ENCODE peak calls at places on chromosomes 5 and 9, in four cellular contexts. H is body of pancreas, I is H1, A is GM23338. E is an unnamed sample. For H3K27me3, the result is how much of the 10 kb centered on the place peaks cover.

GRCh38 chr5:133287500-133287899 is 235.7 kb downstream of the HSPA4 start:
- DNase-seq in H (peak), I (peak), A (peak), E (peak)

GRCh38 chr5:143142596-143143435 is 260.7 kb downstream of the NR3C1 start:
- DNase-seq in H (peak), I (no peak), A (no peak), E (no peak)

GRCh38 chr5:137105351-137105750 is 393.8 kb downstream of the SPOCK1 start:
- DNase-seq in H (peak), I (no peak), A (no peak), E (no peak)

GRCh38 chr9:19998823-19999455 is 210.1 kb upstream of the SLC24A2 start:
- DNase-seq in H (no peak), I (no peak), A (no peak), E (no peak)

GRCh38 chr5:7078901-7079300 is 317.0 kb upstream of the ADCY2 start:
- DNase-seq in H (peak), I (peak), A (peak), E (peak)

GRCh38 chr5:120457839-120458507 is 6.1 kb upstream of the PRR16 start:
- DNase-seq in H (peak), I (peak), A (peak), E (no peak)

GRCh38 chr5:97135868-97136267 is 6.5 kb downstream of the LIX1 start:
- DNase-seq in H (no peak), I (no peak), A (no peak), E (no peak)

GRCh38 chr9:114227288-114228033 is 72.1 kb downstream of the COL27A1 start:
- DNase-seq in H (no peak), I (no peak), A (no peak), E (no peak)

GRCh38 chr9:92664394-92665152 is 5.4 kb downstream of the IPPK start:
- DNase-seq in H (no peak), I (no peak), A (no peak), E (no peak)

GRCh38 chr5:128304791-128305190 is 221.2 kb downstream of the SLC12A2 start:
- DNase-seq in H (no peak), I (no peak), A (no peak), E (no peak)

GRCh38 chr5:178466342-178466741 is 123.9 kb downstream of the COL23A1 start:
- DNase-seq in H (no peak), I (no peak), A (no peak), E (no peak)

GRCh38 chr5:22835630-22836029 is 17.5 kb downstream of the CDH12 start:
- DNase-seq in H (no peak), I (no peak), A (peak), E (no peak)

GRCh38 chr9:16559418-16560188 is 310.9 kb downstream of the BNC2 start:
- DNase-seq in H (peak), I (no peak), A (no peak), E (no peak)

GRCh38 chr5:55855509-55855908 is 4.4 kb downstream of the IL31RA start:
- DNase-seq in H (no peak), I (no peak), A (peak), E (no peak)

GRCh38 chr9:126663661-126664072 is 49.9 kb downstream of the LMX1B start:
- DNase-seq in H (peak), I (no peak), A (no peak), E (no peak)

GRCh38 chr9:136802321-136802720 is 5.4 kb upstream of the RABL6 start:
- DNase-seq in H (no peak), I (no peak), A (no peak), E (no peak)

GRCh38 chr9:136796238-136796774 is at the start of gene CCDC183:
- DNase-seq in H (no peak), I (no peak), A (no peak), E (no peak)

GRCh38 chr9:136799854-136800657 is 3.9 kb downstream of the CCDC183 start:
- DNase-seq in H (peak), I (peak), A (peak), E (peak)

GRCh38 chr9:136798708-136799078 is 2.6 kb downstream of the CCDC183 start:
- DNase-seq in H (no peak), I (no peak), A (no peak), E (no peak)

GRCh38 chr9:136799079-136799853 is 3.1 kb downstream of the CCDC183 start:
- DNase-seq in H (peak), I (no peak), A (peak), E (no peak)
- H3K27me3 ChIP-seq in H (under half), I (under half), A (under half), E (under half)

GRCh38 chr9:120735415-120736126 is 21.3 kb upstream of the MEGF9 start:
- DNase-seq in H (peak), I (no peak), A (no peak), E (no peak)

GRCh38 chr9:120733190-120733589 is 18.9 kb upstream of the MEGF9 start:
- DNase-seq in H (peak), I (no peak), A (no peak), E (no peak)

GRCh38 chr9:120737411-120737810 is 23.1 kb upstream of the MEGF9 start:
- DNase-seq in H (no peak), I (no peak), A (no peak), E (no peak)

GRCh38 chr9:120734607-120735006 is 20.3 kb upstream of the MEGF9 start:
- DNase-seq in H (no peak), I (no peak), A (no peak), E (no peak)

GRCh38 chr9:120735009-120735408 is 20.7 kb upstream of the MEGF9 start:
- DNase-seq in H (no peak), I (no peak), A (no peak), E (no peak)
- H3K27me3 ChIP-seq in H (under half), I (under half), A (under half), E (under half)

GRCh38 chr9:96026655-96027213 is 151.2 kb downstream of the ERCC6L2 start:
- DNase-seq in H (no peak), I (no peak), A (no peak), E (no peak)

GRCh38 chr9:96027271-96028131 is 152.0 kb downstream of the ERCC6L2 start:
- DNase-seq in H (no peak), I (peak), A (peak), E (no peak)

GRCh38 chr9:96031962-96032534 is 156.6 kb downstream of the ERCC6L2 start:
- DNase-seq in H (no peak), I (no peak), A (no peak), E (no peak)

GRCh38 chr9:96031366-96031824 is 155.9 kb downstream of the ERCC6L2 start:
- DNase-seq in H (peak), I (no peak), A (no peak), E (no peak)

GRCh38 chr9:96029722-96030515 is 154.4 kb downstream of the ERCC6L2 start:
- DNase-seq in H (no peak), I (no peak), A (no peak), E (no peak)
- H3K27me3 ChIP-seq in H (under half), I (under half), A (half or more), E (under half)

GRCh38 chr9:135482015-135482754 is 2.6 kb downstream of the PPP1R26 start:
- DNase-seq in H (no peak), I (no peak), A (no peak), E (no peak)

GRCh38 chr9:135480942-135481315 is 1.3 kb downstream of the PPP1R26 start:
- DNase-seq in H (no peak), I (no peak), A (no peak), E (no peak)

GRCh38 chr9:135478858-135479468 is 619 bp upstream of the PPP1R26 start:
- DNase-seq in H (peak), I (peak), A (peak), E (no peak)

GRCh38 chr9:135479469-135480052 is at the start of gene PPP1R26:
- DNase-seq in H (peak), I (no peak), A (peak), E (no peak)

GRCh38 chr9:135480071-135480941 is 724 bp downstream of the PPP1R26 start:
- DNase-seq in H (peak), I (peak), A (peak), E (no peak)
- H3K27me3 ChIP-seq in H (under half), I (under half), A (under half), E (under half)

DNA sequence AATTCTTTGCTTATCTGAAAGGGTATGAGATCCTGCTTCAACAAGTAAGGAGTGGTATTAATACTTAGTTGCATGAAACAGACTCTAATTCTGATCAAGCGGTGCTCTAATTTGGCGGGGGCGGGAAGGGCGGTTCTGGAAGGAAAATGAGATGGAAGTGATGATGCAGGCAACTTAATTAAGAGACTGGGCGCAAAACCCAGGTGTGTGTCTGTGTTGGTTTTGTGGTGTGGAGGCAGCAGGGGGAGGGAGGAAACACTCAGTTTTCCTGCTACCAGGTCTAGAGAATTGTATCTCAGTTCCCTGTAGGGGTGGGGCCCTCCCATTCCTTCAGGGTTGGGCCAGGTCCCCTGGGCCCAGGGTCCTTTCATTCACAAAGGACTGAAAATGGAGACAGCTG is 17.3 kb upstream of the C5orf47 start:
- DNase-seq in H (no peak), I (no peak), A (no peak), E (no peak)
- H3K27me3 ChIP-seq in H (under half), I (under half), A (under half), E (under half)

DNA sequence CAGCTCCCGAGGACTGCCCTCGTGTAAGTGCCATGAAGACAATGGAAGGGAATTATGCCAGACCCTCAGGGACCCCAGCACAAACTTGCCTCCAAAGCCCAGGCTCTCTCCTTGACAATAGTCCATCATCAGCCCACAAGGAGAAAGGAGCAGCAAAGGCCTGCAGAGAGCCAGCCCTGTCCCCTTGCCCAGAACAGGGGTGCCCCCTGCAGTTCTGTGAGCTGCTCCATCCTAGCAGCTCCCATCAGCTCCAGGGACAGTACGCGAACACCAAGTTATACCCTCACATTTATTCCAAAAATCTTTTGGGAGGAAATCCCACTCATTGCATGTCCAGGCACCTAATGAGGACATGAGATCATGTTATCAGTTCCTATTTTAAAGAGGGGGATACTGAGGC is 11.1 kb downstream of the BARX1 start:
- DNase-seq in H (no peak), I (no peak), A (peak), E (no peak)
- H3K27me3 ChIP-seq in H (under half), I (half or more), A (half or more), E (half or more)

GRCh38 chr5:176874198-176874780 is 24.9 kb downstream of the HK3 start:
- DNase-seq in H (no peak), I (no peak), A (no peak), E (no peak)

GRCh38 chr5:176877793-176878331 is 21.3 kb downstream of the HK3 start:
- DNase-seq in H (no peak), I (no peak), A (no peak), E (no peak)

GRCh38 chr5:176875014-176875550 is 24.1 kb downstream of the HK3 start:
- DNase-seq in H (no peak), I (no peak), A (no peak), E (no peak)

GRCh38 chr5:176876506-176877431 is 22.4 kb downstream of the HK3 start:
- DNase-seq in H (no peak), I (no peak), A (no peak), E (no peak)

GRCh38 chr5:176875783-176876505 is 23.2 kb downstream of the HK3 start:
- DNase-seq in H (no peak), I (no peak), A (no peak), E (no peak)
- H3K27me3 ChIP-seq in H (under half), I (under half), A (under half), E (under half)